ENCODE peak calls at places on chromosome 13, in six cellular contexts. Z is IMR-90, Q is H1, P is heart left ventricle, M is body of pancreas, B is endothelial cell of umbilical vein. G is an unnamed sample.

GRCh38 chr13:99916366-99917103 is 55.0 kb downstream of the ZIC5 start:
- DNase-seq in Z (peak), Q (no peak), P (no peak), M (peak), B (peak), G (no peak)

GRCh38 chr13:77530870-77531269 is 4.6 kb upstream of the SCEL start:
- DNase-seq in Z (no peak), Q (no peak), P (no peak), M (no peak), B (no peak), G (no peak)

GRCh38 chr13:61110804-61111203 is 304.8 kb downstream of the PCDH20 start:
- DNase-seq in Z (no peak), Q (no peak), P (no peak), M (no peak), B (no peak), G (no peak)

GRCh38 chr13:38213307-38213706 is 136.3 kb upstream of the UFM1 start:
- DNase-seq in Z (no peak), Q (no peak), P (no peak), M (no peak), B (no peak), G (no peak)

GRCh38 chr13:58476176-58476575 is 844.6 kb downstream of the PCDH17 start:
- DNase-seq in Z (no peak), Q (peak), P (no peak), M (no peak), B (no peak), G (no peak)

GRCh38 chr13:46738055-46738454 is 58.9 kb downstream of the ESD start:
- DNase-seq in Z (peak), Q (no peak), P (no peak), M (no peak), B (no peak), G (no peak)

GRCh38 chr13:30832845-30833332 is 73.2 kb upstream of the MEDAG start:
- DNase-seq in Z (no peak), Q (peak), P (peak), M (peak), B (peak), G (no peak)

GRCh38 chr13:71870036-71870435 is 3.0 kb upstream of the DACH1 start:
- DNase-seq in Z (no peak), Q (no peak), P (no peak), M (no peak), B (no peak), G (no peak)

GRCh38 chr13:95644611-95645052 is at the start of gene DZIP1:
- DNase-seq in Z (peak), Q (peak), P (peak), M (peak), B (peak), G (peak)
- TF ChIP-seq POLR2A in Z (peak), Q (peak), P (peak), M (peak), B (no peak), G (no peak)

GRCh38 chr13:19959831-19960672 is 1.5 kb downstream of the ZMYM2 start:
- DNase-seq in Z (peak), Q (peak), P (peak), M (peak), B (peak), G (peak)
- TF ChIP-seq POLR2A in Z (no peak), Q (peak), P (peak), M (peak), B (no peak), G (no peak)

GRCh38 chr13:75762066-75762937 is 126.2 kb downstream of the LMO7 start:
- DNase-seq in Z (peak), Q (no peak), P (no peak), M (no peak), B (peak), G (no peak)
- TF ChIP-seq POLR2A in Z (no peak), Q (no peak), P (no peak), M (peak), B (no peak), G (no peak)

GRCh38 chr13:113155982-113156655 is 2.3 kb upstream of the PROZ start:
- DNase-seq in Z (no peak), Q (no peak), P (no peak), M (no peak), B (no peak), G (no peak)

GRCh38 chr13:113152894-113153809 is 5.3 kb upstream of the PROZ start:
- DNase-seq in Z (no peak), Q (no peak), P (peak), M (peak), B (no peak), G (peak)

GRCh38 chr13:113151745-113152707 is 6.4 kb upstream of the PROZ start:
- DNase-seq in Z (peak), Q (no peak), P (peak), M (no peak), B (no peak), G (no peak)

GRCh38 chr13:113155201-113155600 is 3.2 kb upstream of the PROZ start:
- DNase-seq in Z (no peak), Q (no peak), P (no peak), M (no peak), B (no peak), G (no peak)

GRCh38 chr13:113153810-113154748 is 4.4 kb upstream of the PROZ start:
- DNase-seq in Z (peak), Q (no peak), P (peak), M (peak), B (peak), G (peak)
- TF ChIP-seq POLR2A in Z (peak), Q (no peak), P (peak), M (peak), B (peak), G (no peak)

GRCh38 chr13:110616103-110617101 is 1.1 kb downstream of the NAXD start:
- DNase-seq in Z (peak), Q (no peak), P (peak), M (peak), B (peak), G (no peak)

GRCh38 chr13:110617326-110618072 is 2.2 kb downstream of the NAXD start:
- DNase-seq in Z (peak), Q (no peak), P (peak), M (peak), B (peak), G (no peak)

GRCh38 chr13:110618167-110618566 is 2.8 kb downstream of the NAXD start:
- DNase-seq in Z (no peak), Q (no peak), P (no peak), M (no peak), B (no peak), G (no peak)

GRCh38 chr13:110615005-110615321 is 382 bp upstream of the NAXD start:
- DNase-seq in Z (no peak), Q (no peak), P (no peak), M (no peak), B (no peak), G (no peak)

DNA sequence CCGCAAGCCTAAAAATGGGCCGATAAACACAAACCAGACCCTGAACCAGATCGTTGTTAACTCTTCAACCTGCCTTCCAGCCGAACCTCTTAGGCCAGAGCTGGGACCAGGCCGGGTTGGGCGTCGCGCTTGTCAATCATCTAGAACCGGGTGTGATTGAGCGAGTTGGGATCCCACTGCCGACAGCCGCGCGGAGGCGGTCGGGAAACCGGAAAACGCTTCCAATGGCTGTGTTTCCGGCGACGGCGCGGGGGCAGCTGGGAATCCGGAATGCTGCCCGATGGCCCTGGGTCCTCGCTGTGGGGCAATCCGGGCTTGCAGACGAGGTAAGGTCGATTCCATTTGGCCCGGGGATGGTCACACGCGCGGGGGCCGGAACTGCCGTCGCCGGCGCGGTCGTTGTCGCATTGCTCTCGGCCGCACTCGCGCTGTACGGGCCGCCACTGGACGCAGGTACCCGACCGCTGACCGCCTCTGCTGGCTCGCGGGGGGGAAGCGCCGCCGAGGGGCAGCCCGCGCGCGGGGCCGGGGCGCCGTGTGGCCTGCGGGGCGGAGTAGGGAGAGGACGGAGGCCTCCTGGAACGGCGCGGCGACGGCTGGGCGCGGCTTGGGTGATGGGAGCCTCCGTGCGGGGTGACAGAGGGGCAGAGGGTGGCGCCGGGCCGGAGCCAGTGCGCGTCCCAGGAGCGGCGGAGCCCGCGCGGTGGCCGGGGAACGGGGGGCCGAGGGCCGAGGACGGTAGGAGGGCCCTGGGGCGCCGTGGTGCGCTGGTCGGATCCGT is at the start of gene NAXD:
- DNase-seq in Z (peak), Q (peak), P (peak), M (peak), B (peak), G (peak)
- TF ChIP-seq POLR2A in Z (peak), Q (no peak), P (peak), M (peak), B (peak), G (peak)

DNA sequence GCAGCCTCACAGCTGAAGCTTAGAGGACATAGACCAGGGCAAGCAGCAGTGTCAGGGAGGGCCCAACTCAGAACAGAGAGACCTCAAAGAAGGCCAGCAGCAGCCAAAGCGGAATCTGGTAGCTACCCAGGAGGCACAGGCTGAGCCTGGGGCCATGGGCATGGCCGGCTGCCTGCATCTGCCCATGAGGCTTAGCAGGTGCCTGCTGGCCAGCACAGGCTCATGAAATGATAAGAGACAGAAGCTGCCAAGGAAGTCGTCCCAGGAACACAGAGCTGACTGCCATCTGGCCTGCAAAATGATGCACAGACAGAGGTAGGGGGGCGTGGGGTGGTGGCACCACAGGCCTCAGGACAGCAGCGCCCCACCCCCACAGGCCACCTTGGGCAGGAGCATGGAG is 29.2 kb downstream of the TUBA3C start:
- DNase-seq in Z (no peak), Q (no peak), P (no peak), M (no peak), B (no peak), G (no peak)
- TF ChIP-seq POLR2A in Z (no peak), Q (no peak), P (no peak), M (no peak), B (no peak), G (no peak)

GRCh38 chr13:52615817-52616216 is 26.4 kb upstream of the HNRNPA1L2 start:
- DNase-seq in Z (no peak), Q (no peak), P (no peak), M (no peak), B (no peak), G (no peak)

GRCh38 chr13:52615134-52615801 is 27.0 kb upstream of the HNRNPA1L2 start:
- DNase-seq in Z (no peak), Q (no peak), P (no peak), M (no peak), B (no peak), G (no peak)

GRCh38 chr13:52617070-52618060 is 24.9 kb upstream of the HNRNPA1L2 start:
- DNase-seq in Z (peak), Q (peak), P (peak), M (peak), B (peak), G (peak)
- TF ChIP-seq POLR2A in Z (peak), Q (peak), P (peak), M (peak), B (peak), G (no peak)

GRCh38 chr13:101829484-101829883 is 377.0 kb downstream of the ITGBL1 start:
- DNase-seq in Z (no peak), Q (no peak), P (no peak), M (no peak), B (no peak), G (no peak)
- TF ChIP-seq POLR2A in Z (no peak), Q (no peak), P (no peak), M (no peak), B (no peak), G (no peak)

DNA sequence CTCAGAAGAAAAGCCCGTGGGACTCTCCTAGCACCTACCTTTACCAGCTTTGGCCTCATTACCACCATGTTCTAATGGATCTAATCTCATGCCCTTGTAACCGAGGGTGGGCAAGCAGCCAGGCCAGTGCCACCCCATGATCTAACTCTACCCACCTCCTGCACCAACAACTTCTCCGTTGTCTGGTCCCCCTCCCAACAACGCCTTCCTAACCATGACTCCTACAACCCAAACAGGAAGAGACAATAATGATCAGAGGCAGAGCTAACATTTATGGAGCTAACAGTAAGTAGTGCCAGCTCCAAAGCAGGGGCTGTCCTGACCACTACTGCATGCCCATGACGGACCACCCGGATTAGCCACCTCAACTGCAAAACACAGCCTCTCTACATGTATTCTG is 3.5 kb downstream of the USP12 start:
- DNase-seq in Z (no peak), Q (no peak), P (no peak), M (peak), B (peak), G (no peak)
- TF ChIP-seq POLR2A in Z (no peak), Q (no peak), P (no peak), M (no peak), B (no peak), G (no peak)

GRCh38 chr13:74678308-74678958 is 544.2 kb upstream of the KLF12 start:
- DNase-seq in Z (no peak), Q (no peak), P (no peak), M (no peak), B (no peak), G (no peak)
- TF ChIP-seq POLR2A in Z (no peak), Q (no peak), P (no peak), M (no peak), B (no peak), G (no peak)

G was measured in tibial nerve.